ENCODE peak calls at places on chromosomes 4 and X, in four cellular contexts. O is GM12878, A is K562, D is SK-N-SH. K is an unnamed sample.

GRCh38 chr4:144670776-144671175 is 24.8 kb downstream of the HHIP start:
- DNase-seq in O (no peak), A (no peak), D (no peak), K (no peak)

GRCh38 chr4:127783971-127784519 is 1.9 kb downstream of the HSPA4L start:
- DNase-seq in O (no peak), A (no peak), D (no peak), K (no peak)

GRCh38 chr4:8910100-8910821 is 38.6 kb upstream of the HMX1 start:
- DNase-seq in O (no peak), A (no peak), D (peak; percentile 47), K (no peak)

GRCh38 chrX:123169247-123169901 is 14.7 kb upstream of the GRIA3 start:
- DNase-seq in O (no peak), A (no peak), D (no peak), K (peak; percentile 38)

GRCh38 chrX:53280703-53281320 is 572 bp downstream of the IQSEC2 start:
- DNase-seq in O (no peak), A (no peak), D (no peak), K (no peak)

GRCh38 chrX:10243056-10243455 is 86.3 kb downstream of the CLCN4 start:
- DNase-seq in O (no peak), A (no peak), D (no peak), K (no peak)

GRCh38 chr4:48215977-48216376 is 53.7 kb downstream of the TEC start:
- DNase-seq in O (no peak), A (no peak), D (no peak), K (no peak)

GRCh38 chr4:44210750-44211149 is 237.9 kb downstream of the KCTD8 start:
- DNase-seq in O (no peak), A (no peak), D (no peak), K (no peak)

GRCh38 chrX:68571292-68572256 is 72.7 kb downstream of the YIPF6 start:
- DNase-seq in O (peak; percentile 39), A (peak; percentile 51), D (no peak), K (peak; percentile 45)

GRCh38 chr4:141416219-141416618 is 195.5 kb downstream of the ZNF330 start:
- DNase-seq in O (no peak), A (no peak), D (no peak), K (no peak)

GRCh38 chr4:77959566-77960338 is 97.1 kb downstream of the MRPL1 start:
- DNase-seq in O (peak; percentile 12), A (peak; percentile 34), D (peak; percentile 37), K (peak; percentile 51)

GRCh38 chr4:157837071-157837470 is 335.8 kb downstream of the GASK1B start:
- DNase-seq in O (no peak), A (no peak), D (no peak), K (no peak)

GRCh38 chr4:84681488-84682274 is 98.8 kb downstream of the CDS1 start:
- DNase-seq in O (no peak), A (peak; percentile 10), D (no peak), K (no peak)

GRCh38 chr4:110977554-110977953 is 354.7 kb upstream of the PITX2 start:
- DNase-seq in O (no peak), A (no peak), D (no peak), K (no peak)

GRCh38 chr4:32847466-32847865 is 2127.3 kb downstream of the PCDH7 start:
- DNase-seq in O (no peak), A (no peak), D (no peak), K (no peak)

GRCh38 chr4:88320780-88321373 is 36.5 kb upstream of the PPM1K start:
- DNase-seq in O (peak; percentile 83), A (no peak), D (no peak), K (no peak)

GRCh38 chr4:110165382-110166285 is 32.8 kb downstream of the ELOVL6 start:
- DNase-seq in O (no peak), A (peak; percentile 24), D (peak; percentile 48), K (peak; percentile 31)

GRCh38 chrX:136879001-136879667 is 1.4 kb downstream of the RBMX start:
- DNase-seq in O (no peak), A (no peak), D (no peak), K (no peak)

GRCh38 chr4:7018281-7018680 is 24.9 kb upstream of the TADA2B start:
- DNase-seq in O (no peak), A (no peak), D (no peak), K (no peak)

GRCh38 chr4:83108101-83108861 is 6.2 kb downstream of the PLAC8 start:
- DNase-seq in O (no peak), A (no peak), D (no peak), K (no peak)

GRCh38 chr4:83110970-83111369 is 3.6 kb downstream of the PLAC8 start:
- DNase-seq in O (no peak), A (no peak), D (no peak), K (no peak)

GRCh38 chr4:83110222-83110945 is 4.1 kb downstream of the PLAC8 start:
- DNase-seq in O (peak; percentile 90), A (no peak), D (peak; percentile 82), K (peak; percentile 40)

GRCh38 chr4:83107636-83108035 is 6.9 kb downstream of the PLAC8 start:
- DNase-seq in O (no peak), A (no peak), D (no peak), K (no peak)

DNA sequence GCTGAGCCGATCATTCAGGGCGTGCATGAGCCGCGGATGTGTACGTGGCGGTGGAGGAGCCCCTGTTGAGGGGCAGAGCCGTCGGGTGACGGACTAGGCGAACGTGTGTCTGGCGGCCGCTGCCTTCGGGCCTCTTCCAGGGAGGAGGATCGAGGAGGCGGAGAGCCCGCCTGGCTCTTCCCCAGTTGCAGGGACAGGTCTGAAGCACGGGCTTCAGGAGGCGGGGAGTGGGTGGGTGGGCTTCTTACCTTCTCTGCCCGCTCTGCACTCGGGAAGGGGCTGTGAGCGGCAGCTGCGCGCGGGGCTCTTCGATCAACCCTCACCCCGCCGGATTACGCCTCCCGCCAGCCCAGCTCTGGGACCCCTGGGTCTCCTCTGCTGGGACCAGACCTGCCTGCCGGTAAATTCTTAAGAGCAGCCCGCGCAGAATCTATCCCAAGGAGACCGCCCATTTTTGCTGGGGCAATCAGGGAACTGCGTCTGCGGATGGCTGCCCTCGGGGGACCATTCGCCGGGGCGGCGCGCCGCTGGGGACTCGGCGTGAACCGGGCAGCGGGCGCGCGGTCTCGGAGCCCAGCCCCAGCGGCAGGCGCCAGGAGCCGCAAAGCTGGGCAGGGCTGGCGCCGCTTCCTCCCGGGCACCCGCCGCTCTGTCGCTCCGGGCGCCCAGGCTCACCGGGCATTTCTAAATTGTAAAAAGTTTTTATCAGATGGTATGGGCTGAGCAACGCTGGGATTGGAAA is 4.9 kb downstream of the PLAC8 start:
- DNase-seq in O (no peak), A (no peak), D (peak; percentile 77), K (no peak)
- H3K9ac ChIP-seq in O (peak overlapping the region; percentile 86), A (no peak overlapping the region), D (peak overlapping the region; percentile 62), K (no peak overlapping the region)

DNA sequence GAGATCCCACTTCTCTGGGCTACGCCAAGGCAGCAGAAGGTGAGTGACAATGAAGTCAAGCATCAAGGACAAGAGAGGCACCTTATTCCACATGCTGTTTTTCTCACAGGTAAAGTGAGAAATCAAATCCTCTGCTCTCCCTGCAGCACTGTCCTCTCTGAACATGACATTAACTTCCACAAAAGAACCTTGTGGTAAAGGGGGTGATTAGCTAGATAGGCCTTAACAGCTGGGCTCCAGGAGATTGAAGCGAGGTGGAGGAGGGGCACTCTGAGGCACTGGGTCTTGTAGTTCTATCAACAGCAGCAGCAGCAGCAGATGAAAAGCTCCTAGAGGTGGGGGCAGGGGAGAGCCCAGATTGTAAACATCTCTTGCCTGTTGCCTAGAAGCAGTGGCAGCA is 96.8 kb upstream of the CXXC4 start:
- DNase-seq in O (no peak), A (no peak), D (no peak), K (no peak)
- TF ChIP-seq REST in O (no peak), A (no peak), D (no peak), K (no peak)

GRCh38 chrX:22389544-22390243 is 117.0 kb downstream of the CBLL2 start:
- DNase-seq in O (no peak), A (no peak), D (no peak), K (no peak)
- H3K9ac ChIP-seq in O (no peak overlapping the region), A (no peak overlapping the region), D (no peak overlapping the region), K (no peak overlapping the region)

DNA sequence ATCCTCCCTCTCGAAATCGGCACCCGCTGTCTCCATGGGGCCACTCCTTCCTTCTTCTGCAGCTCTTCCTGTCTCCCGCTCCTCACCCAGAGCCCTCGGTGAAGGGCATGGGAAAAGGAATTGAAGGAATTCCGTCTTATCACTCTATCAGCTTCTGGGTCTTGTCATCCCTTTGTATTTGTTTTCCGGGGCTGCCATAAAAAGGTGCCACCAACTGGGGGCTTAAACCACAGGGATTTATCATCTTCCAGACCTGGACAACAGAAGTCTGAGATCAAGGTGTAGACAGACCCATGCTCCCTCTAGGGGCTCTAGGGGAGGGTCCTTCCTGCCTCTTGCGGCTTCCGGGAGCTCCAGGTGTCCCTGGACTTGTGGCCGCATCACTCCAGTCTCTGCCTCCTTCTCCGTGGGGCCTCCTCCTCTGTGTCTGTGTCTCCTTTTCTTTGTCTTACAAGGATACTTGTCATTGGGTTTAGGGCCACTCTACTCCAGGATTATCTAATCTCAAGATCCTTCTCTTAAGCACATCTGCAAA is 24.0 kb downstream of the CD99 start:
- DNase-seq in O (no peak), A (no peak), D (no peak), K (no peak)
- TF ChIP-seq REST in O (no peak), A (no peak), D (no peak), K (no peak)

GRCh38 chr4:102503301-102503746 is 2.2 kb downstream of the NFKB1 start:
- DNase-seq in O (no peak), A (peak; percentile 21), D (peak; percentile 14), K (no peak)
- H3K9ac ChIP-seq in O (peak overlapping the region; percentile 99), A (no peak overlapping the region), D (no peak overlapping the region), K (no peak overlapping the region)

GRCh38 chr4:175147233-175147632 is 229.1 kb downstream of the ADAM29 start:
- DNase-seq in O (no peak), A (no peak), D (no peak), K (no peak)

DNA sequence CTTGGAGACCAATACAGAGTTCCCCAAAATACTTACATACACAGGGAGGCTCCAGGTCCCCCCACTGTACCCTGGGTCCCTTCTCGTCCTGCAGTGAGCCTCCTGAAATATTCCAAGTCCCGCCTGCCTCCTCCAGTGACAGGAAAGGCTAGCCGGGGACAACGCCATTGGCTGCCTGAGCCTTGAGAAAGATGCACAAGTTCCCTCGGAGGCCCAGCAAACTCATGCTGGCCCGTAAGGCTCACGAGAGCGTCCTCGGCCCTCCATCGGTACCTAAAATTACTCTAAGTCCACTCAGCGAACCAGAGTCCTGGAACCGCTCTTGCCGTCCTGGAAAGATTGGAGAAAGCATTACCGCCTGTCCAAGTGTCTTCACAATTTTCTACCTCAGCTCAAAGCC is 228.6 kb downstream of the ADAM29 start:
- DNase-seq in O (no peak), A (no peak), D (no peak), K (no peak)
- TF ChIP-seq REST in O (no peak), A (no peak), D (no peak), K (no peak)

K was measured in HCT116.